ENCODE peak calls at places on chromosomes 6 and 20, in seven cellular contexts. B is epithelial cell of esophagus, W is stomach, N is tibial artery, C is fibroblast of lung, M is cardiac fibroblast, S is fibroblast of pulmonary artery. K is an unnamed sample.

GRCh38 chr6:155174576-155175174 is 89.1 kb upstream of the CLDN20 start:
- DNase-seq in N (peak; percentile 55), B (peak; percentile 86), C (peak; percentile 79), W (peak; percentile 60), S (peak; percentile 90), M (peak; percentile 90), K (peak; percentile 84)

GRCh38 chr20:47662483-47663353 is 122.6 kb downstream of the SULF2 start:
- DNase-seq in C (no peak), B (no peak), N (no peak), M (no peak), S (no peak), W (no peak), K (no peak)

GRCh38 chr6:132512342-132512637 is 626 bp downstream of the STX7 start:
- DNase-seq in N (no peak), W (no peak), M (no peak), B (no peak), C (no peak), S (no peak), K (no peak)

GRCh38 chr20:34085544-34086040 is 26.5 kb downstream of the EIF2S2 start:
- DNase-seq in S (no peak), B (no peak), M (no peak), N (no peak), C (no peak), W (no peak), K (no peak)

GRCh38 chr20:42714298-42715141 is 475.2 kb downstream of the PTPRT start:
- DNase-seq in M (no peak), B (no peak), S (no peak), W (no peak), N (no peak), C (no peak), K (no peak)

GRCh38 chr6:159359581-159360264 is 190.5 kb downstream of the FNDC1 start:
- DNase-seq in M (no peak), B (no peak), W (no peak), S (no peak), C (no peak), N (no peak), K (no peak)

GRCh38 chr20:62009869-62010445 is 55.7 kb downstream of the TAF4 start:
- DNase-seq in M (no peak), S (no peak), C (no peak), W (no peak), N (no peak), B (no peak), K (no peak)

GRCh38 chr20:19047040-19047950 is 165.1 kb upstream of the SLC24A3 start:
- DNase-seq in N (peak; percentile 67), M (no peak), C (no peak), W (peak; percentile 85), B (peak; percentile 91), S (no peak), K (no peak)

GRCh38 chr6:1381397-1382330 is 7.7 kb upstream of the FOXF2 start:
- DNase-seq in B (peak; percentile 35), N (no peak), S (peak; percentile 19), M (peak; percentile 25), C (no peak), W (peak; percentile 69), K (no peak)

GRCh38 chr6:159935065-159935464 is 33.8 kb upstream of the IGF2R start:
- DNase-seq in M (peak; percentile 40), W (no peak), S (peak; percentile 44), B (peak; percentile 24), N (no peak), C (peak; percentile 76), K (no peak)

GRCh38 chr20:22583773-22584629 is at the start of gene FOXA2:
- DNase-seq in W (peak; percentile 85), S (no peak), M (no peak), C (no peak), B (peak; percentile 73), N (no peak), K (no peak)

GRCh38 chr20:31661625-31662371 is 24.1 kb downstream of the COX4I2 start:
- DNase-seq in C (peak; percentile 69), N (peak; percentile 75), S (peak; percentile 71), B (peak; percentile 60), M (peak; percentile 82), W (peak; percentile 86), K (peak; percentile 68)

GRCh38 chr6:113147544-113147943 is 709.6 kb upstream of the MARCKS start:
- DNase-seq in S (no peak), C (peak; percentile 67), W (no peak), B (no peak), N (no peak), M (no peak), K (peak; percentile 62)

GRCh38 chr6:149088361-149088760 is 229.2 kb upstream of the TAB2 start:
- DNase-seq in S (no peak), B (no peak), W (no peak), N (no peak), C (no peak), M (no peak), K (no peak)

GRCh38 chr6:35302604-35303218 is 5.1 kb downstream of the DEF6 start:
- DNase-seq in C (peak; percentile 12), B (peak; percentile 92), S (peak; percentile 11), W (peak; percentile 69), N (peak; percentile 40), M (peak; percentile 28), K (no peak)

GRCh38 chr6:110368268-110368667 is 10.1 kb upstream of the METTL24 start:
- DNase-seq in S (no peak), M (no peak), B (no peak), W (no peak), N (no peak), C (no peak), K (no peak)

DNA sequence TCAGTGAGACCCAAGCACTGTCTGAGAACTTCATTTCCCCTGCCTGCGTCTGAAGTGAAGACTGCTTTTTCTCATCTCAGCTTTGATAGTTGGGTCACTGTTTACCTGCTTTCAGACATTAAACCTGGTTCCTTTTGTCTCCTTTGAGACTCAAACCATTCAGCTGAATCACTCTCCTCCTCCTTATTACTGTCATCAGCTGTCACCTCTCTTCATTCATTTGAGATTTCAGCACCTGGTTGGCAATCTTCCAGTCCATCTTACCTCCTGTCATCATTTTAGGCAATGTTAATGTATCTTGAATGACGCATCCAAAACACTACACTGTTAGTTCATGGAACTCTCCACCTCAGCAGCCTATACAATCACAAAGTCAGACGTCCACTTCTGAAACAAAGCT is 34.3 kb upstream of the SOX4 start:
- DNase-seq in C (no peak), W (no peak), M (no peak), N (no peak), B (peak; percentile 46), S (no peak), K (no peak)
- H3K4me3 ChIP-seq in C (no peak overlapping the region), W (no peak overlapping the region), M (no peak overlapping the region), N (no peak overlapping the region), B (no peak overlapping the region), S (no peak overlapping the region), K (no peak overlapping the region)

GRCh38 chr6:22468566-22468965 is 100.8 kb upstream of the HDGFL1 start:
- DNase-seq in C (peak; percentile 44), S (no peak), W (no peak), M (no peak), N (no peak), B (no peak), K (no peak)

GRCh38 chr6:22471369-22471690 is 98.0 kb upstream of the HDGFL1 start:
- DNase-seq in S (no peak), C (no peak), B (no peak), N (no peak), W (no peak), M (no peak), K (no peak)

GRCh38 chr6:22470454-22471368 is 98.7 kb upstream of the HDGFL1 start:
- DNase-seq in N (peak; percentile 36), M (peak; percentile 72), S (peak; percentile 73), C (peak; percentile 72), W (peak; percentile 80), B (peak; percentile 66), K (peak; percentile 32)

GRCh38 chr6:22466665-22467064 is 102.7 kb upstream of the HDGFL1 start:
- DNase-seq in S (no peak), B (no peak), N (no peak), M (no peak), W (no peak), C (no peak), K (no peak)

DNA sequence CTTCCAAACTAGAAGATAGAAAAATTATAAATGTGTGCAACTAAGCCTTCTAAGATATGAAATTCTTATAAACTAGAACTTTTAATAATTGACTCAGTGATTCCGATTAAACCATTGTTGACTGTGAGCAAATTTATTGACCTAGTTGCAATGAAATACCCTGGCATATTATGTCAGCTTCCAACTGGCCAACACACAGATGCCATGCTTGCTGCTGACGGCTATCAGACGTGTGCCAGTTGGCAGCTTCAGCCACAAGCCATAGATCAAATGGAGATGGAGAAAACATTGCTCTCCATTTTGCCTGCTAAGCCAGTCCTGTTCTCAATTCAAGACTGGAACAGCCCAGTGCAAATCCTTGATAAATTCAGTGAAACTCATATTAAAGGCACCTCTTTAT is 101.7 kb upstream of the HDGFL1 start:
- DNase-seq in W (peak; percentile 38), N (no peak), M (no peak), C (no peak), S (no peak), B (no peak), K (no peak)
- TF ChIP-seq CTCF in W (no peak), N (no peak), M (no peak), C (no peak), S (no peak), B (no peak), K (no peak)

GRCh38 chr6:165556116-165556843 is 106.8 kb downstream of the PDE10A start:
- DNase-seq in B (peak; percentile 74), N (no peak), C (no peak), S (peak; percentile 65), W (peak; percentile 55), M (peak; percentile 63), K (no peak)

GRCh38 chr6:165551828-165552227 is 111.2 kb downstream of the PDE10A start:
- DNase-seq in S (no peak), N (no peak), W (no peak), M (no peak), B (no peak), C (no peak), K (no peak)

GRCh38 chr6:165557674-165558073 is 105.4 kb downstream of the PDE10A start:
- DNase-seq in W (no peak), S (no peak), B (no peak), M (no peak), N (no peak), C (no peak), K (no peak)

GRCh38 chr6:165548450-165548849 is 114.6 kb downstream of the PDE10A start:
- DNase-seq in N (no peak), M (no peak), C (no peak), S (no peak), B (no peak), W (no peak), K (no peak)

DNA sequence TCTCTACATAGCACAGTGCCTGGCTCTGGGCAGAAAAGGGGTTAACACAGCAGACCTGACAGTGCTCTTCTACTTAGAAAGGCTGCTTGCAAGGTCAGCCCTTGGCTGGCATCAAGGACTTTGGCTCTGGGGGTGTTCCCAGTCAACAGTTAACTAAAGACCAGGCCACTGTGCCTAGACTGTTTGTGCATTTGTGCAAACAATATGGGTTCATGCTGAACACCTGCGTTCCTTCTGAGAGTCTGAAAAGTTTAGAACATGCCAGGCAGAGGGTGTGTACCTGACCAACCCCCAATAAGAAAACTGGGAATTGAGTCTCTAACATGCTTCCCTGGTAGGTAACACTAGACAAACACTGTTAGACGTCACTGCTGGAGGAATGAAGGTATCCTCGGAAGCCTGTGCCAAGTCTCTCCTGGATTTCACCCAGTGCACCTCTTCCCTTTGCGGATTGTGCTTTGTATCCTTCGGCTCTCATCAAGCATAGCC is 110.7 kb downstream of the PDE10A start:
- DNase-seq in M (no peak), W (peak; percentile 43), C (no peak), S (no peak), B (peak; percentile 18), N (no peak), K (no peak)
- H3K4me3 ChIP-seq in M (no peak overlapping the region), W (no peak overlapping the region), C (no peak overlapping the region), S (no peak overlapping the region), B (no peak overlapping the region), N (no peak overlapping the region), K (no peak overlapping the region)

GRCh38 chr6:153523390-153523789 is 392.3 kb upstream of the RGS17 start:
- DNase-seq in C (no peak), W (no peak), S (no peak), B (no peak), M (no peak), N (no peak), K (no peak)
- TF ChIP-seq CTCF in C (no peak), W (no peak), S (no peak), B (no peak), M (no peak), N (no peak), K (no peak)

K was measured in AG10803.